ENCODE peak calls at places on chromosomes 13 and 19, in six cellular contexts. W is progenitor cell of endocrine pancreas, A is pancreas, C is ovary, M is type B pancreatic cell, I is vagina. O is an unnamed sample.

GRCh38 chr19:17766543-17767131 is 15.4 kb downstream of the FCHO1 start:
- DNase-seq in W (peak), A (peak), C (peak), M (peak), I (no peak), O (peak)

GRCh38 chr13:110417537-110417908 is 110.4 kb downstream of the COL4A2 start:
- DNase-seq in W (no peak), A (no peak), C (no peak), M (no peak), I (no peak), O (no peak)

GRCh38 chr19:23766951-23767350 is 8.3 kb upstream of the ZNF681 start:
- DNase-seq in W (no peak), A (no peak), C (no peak), M (no peak), I (no peak), O (no peak)

GRCh38 chr19:55703790-55704215 is 28.8 kb downstream of the EPN1 start:
- DNase-seq in W (no peak), A (no peak), C (peak), M (no peak), I (no peak), O (no peak)

GRCh38 chr13:102710261-102710679 is 15.4 kb upstream of the METTL21C start:
- DNase-seq in W (no peak), A (no peak), C (no peak), M (no peak), I (no peak), O (no peak)

GRCh38 chr19:12580180-12580694 is 29.0 kb upstream of the ZNF564 start:
- DNase-seq in W (no peak), A (no peak), C (no peak), M (no peak), I (no peak), O (no peak)

GRCh38 chr13:93235258-93236015 is 8.8 kb downstream of the GPC6 start:
- DNase-seq in W (no peak), A (no peak), C (no peak), M (no peak), I (no peak), O (no peak)

GRCh38 chr19:44212865-44213346 is 574 bp downstream of the ZNF227 start:
- DNase-seq in W (no peak), A (no peak), C (no peak), M (no peak), I (no peak), O (no peak)

GRCh38 chr19:13132471-13133166 is 14.6 kb downstream of the NACC1 start:
- DNase-seq in W (no peak), A (no peak), C (no peak), M (no peak), I (no peak), O (no peak)

GRCh38 chr13:49371943-49372636 is 71.8 kb downstream of the CAB39L start:
- DNase-seq in W (no peak), A (no peak), C (no peak), M (no peak), I (no peak), O (no peak)

GRCh38 chr19:14683439-14683838 is 6.4 kb upstream of the ZNF333 start:
- DNase-seq in W (no peak), A (no peak), C (no peak), M (no peak), I (no peak), O (no peak)

GRCh38 chr19:14689598-14690503 is at the start of gene ZNF333:
- DNase-seq in W (peak), A (peak), C (peak), M (peak), I (no peak), O (peak)

GRCh38 chr19:14682084-14682483 is 7.4 kb upstream of the ADGRE3 start:
- DNase-seq in W (no peak), A (no peak), C (no peak), M (no peak), I (no peak), O (no peak)

GRCh38 chr19:14686411-14686810 is 3.4 kb upstream of the ZNF333 start:
- DNase-seq in W (no peak), A (no peak), C (no peak), M (no peak), I (no peak), O (no peak)
- TF ChIP-seq CTCF in W (peak), A (no peak), C (no peak), M (peak), I (no peak), O (no peak)

GRCh38 chr13:45587897-45588296 is 27.6 kb downstream of the ERICH6B start:
- DNase-seq in W (no peak), A (no peak), C (no peak), M (no peak), I (no peak), O (no peak)
- TF ChIP-seq CTCF in W (no peak), A (no peak), C (no peak), M (no peak), I (no peak), O (no peak)

GRCh38 chr13:27622102-27622820 is 569 bp downstream of the POLR1D start:
- DNase-seq in W (no peak), A (no peak), C (no peak), M (no peak), I (no peak), O (no peak)
- TF ChIP-seq CTCF in W (peak), A (no peak), C (no peak), M (peak), I (no peak), O (no peak)

DNA sequence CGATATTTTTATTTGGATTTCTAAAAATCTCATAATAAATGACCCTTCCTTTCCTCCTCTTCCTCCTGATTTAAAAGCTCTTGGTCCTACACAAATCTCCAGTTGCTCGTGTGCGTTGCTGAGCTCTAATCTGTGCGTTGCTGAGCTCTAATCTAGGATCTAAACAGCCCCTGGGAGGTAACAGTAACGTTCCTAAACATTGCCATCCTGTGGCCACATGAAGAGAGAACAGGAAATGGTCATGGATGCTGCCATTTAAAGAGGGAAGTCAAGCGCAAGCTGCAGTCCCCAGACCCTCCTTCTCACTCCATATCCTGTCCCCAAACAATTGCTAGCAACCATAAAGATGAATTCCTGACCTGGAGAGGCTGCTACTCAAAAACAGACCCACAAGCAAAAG is 170.8 kb downstream of the NUFIP1 start:
- DNase-seq in W (no peak), A (no peak), C (no peak), M (no peak), I (no peak), O (no peak)
- TF ChIP-seq CTCF in W (peak), A (no peak), C (no peak), M (peak), I (no peak), O (no peak)

GRCh38 chr13:91802957-91803356 is 404.5 kb downstream of the GPC5 start:
- DNase-seq in W (no peak), A (no peak), C (no peak), M (no peak), I (no peak), O (no peak)

GRCh38 chr13:91809161-91809560 is 410.7 kb downstream of the GPC5 start:
- DNase-seq in W (no peak), A (no peak), C (no peak), M (no peak), I (no peak), O (no peak)

GRCh38 chr13:91804724-91805123 is 406.3 kb downstream of the GPC5 start:
- DNase-seq in W (no peak), A (no peak), C (no peak), M (no peak), I (no peak), O (no peak)

GRCh38 chr13:91805605-91806004 is 407.2 kb downstream of the GPC5 start:
- DNase-seq in W (no peak), A (no peak), C (no peak), M (no peak), I (no peak), O (no peak)
- TF ChIP-seq CTCF in W (peak), A (no peak), C (no peak), M (peak), I (no peak), O (no peak)

GRCh38 chr13:86080340-86080995 is 281.2 kb upstream of the SLITRK6 start:
- DNase-seq in W (no peak), A (no peak), C (no peak), M (no peak), I (no peak), O (no peak)

GRCh38 chr13:86087241-86087640 is 288.0 kb upstream of the SLITRK6 start:
- DNase-seq in W (no peak), A (no peak), C (no peak), M (no peak), I (no peak), O (no peak)

GRCh38 chr13:86082116-86082515 is 282.9 kb upstream of the SLITRK6 start:
- DNase-seq in W (no peak), A (no peak), C (no peak), M (no peak), I (no peak), O (no peak)

GRCh38 chr13:86085890-86086289 is 286.7 kb upstream of the SLITRK6 start:
- DNase-seq in W (no peak), A (no peak), C (no peak), M (no peak), I (no peak), O (no peak)
- TF ChIP-seq CTCF in W (no peak), A (no peak), C (no peak), M (peak), I (no peak), O (no peak)